ENCODE peak calls at places on chromosomes 16 and 17, in five cellular contexts. Z is CD4-positive, alpha-beta memory T cell; S is mucosa of descending colon; X is heart right ventricle; Y is CD4-positive, CD25-positive, alpha-beta regulatory T cell. G is an unnamed sample.

GRCh38 chr17:59627770-59628171 is 8.1 kb downstream of the CLTC start:
- DNase-seq in Z (no peak), S (no peak), X (no peak), Y (no peak), G (no peak)

GRCh38 chr17:45364531-45365390 is 47.9 kb upstream of the MAP3K14 start:
- DNase-seq in Z (no peak), S (no peak), X (no peak), Y (no peak), G (no peak)

GRCh38 chr17:72520665-72521303 is 400.0 kb downstream of the SOX9 start:
- DNase-seq in Z (no peak), S (no peak), X (no peak), Y (no peak), G (no peak)

GRCh38 chr16:73048292-73049050 is 543 bp upstream of the ZFHX3 start:
- DNase-seq in Z (no peak), S (peak), X (peak), Y (no peak), G (no peak)

GRCh38 chr16:73047536-73048291 is at the start of gene ZFHX3:
- DNase-seq in Z (peak), S (peak), X (peak), Y (no peak), G (no peak)

GRCh38 chr17:61393904-61394629 is 5.6 kb upstream of the TBX2 start:
- DNase-seq in Z (no peak), S (no peak), X (no peak), Y (no peak), G (no peak)

GRCh38 chr16:84566580-84567244 is 51.2 kb downstream of the COTL1 start:
- DNase-seq in Z (no peak), S (no peak), X (no peak), Y (no peak), G (no peak)

GRCh38 chr17:79851461-79851817 is 12.2 kb upstream of the CBX4 start:
- DNase-seq in Z (no peak), S (peak), X (no peak), Y (no peak), G (no peak)

GRCh38 chr17:78957076-78957475 is 22.6 kb downstream of the LGALS3BP start:
- DNase-seq in Z (no peak), S (no peak), X (no peak), Y (no peak), G (no peak)

GRCh38 chr16:14325921-14326401 is 254.8 kb downstream of the MRTFB start:
- DNase-seq in Z (no peak), S (no peak), X (peak), Y (no peak), G (no peak)

GRCh38 chr16:57115504-57116182 is 23.3 kb downstream of the CPNE2 start:
- DNase-seq in Z (no peak), S (no peak), X (peak), Y (no peak), G (no peak)

GRCh38 chr17:29591737-29592624 is 951 bp upstream of the ANKRD13B start:
- DNase-seq in Z (peak), S (peak), X (peak), Y (peak), G (no peak)

DNA sequence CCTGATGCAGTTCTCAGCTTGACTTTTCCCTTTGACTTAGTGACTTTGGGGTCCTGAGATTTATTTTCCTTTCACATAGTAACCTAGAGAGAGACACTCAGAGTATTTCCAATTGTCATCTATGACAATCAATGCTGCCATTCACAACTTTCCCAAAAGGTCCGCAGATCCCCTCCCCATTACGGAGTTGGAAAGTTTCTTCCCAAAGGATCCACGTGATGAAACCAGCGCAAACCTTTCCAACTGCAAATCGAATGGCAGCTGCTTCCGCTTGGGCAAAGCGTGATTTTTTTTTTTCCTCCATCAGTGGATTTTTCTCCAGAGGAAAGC is 539 bp upstream of the FCSK start:
- DNase-seq in Z (no peak), S (no peak), X (no peak), Y (no peak), G (no peak)
- H3K4me3 ChIP-seq in Z (peak), S (peak), X (peak), Y (peak), G (peak)

DNA sequence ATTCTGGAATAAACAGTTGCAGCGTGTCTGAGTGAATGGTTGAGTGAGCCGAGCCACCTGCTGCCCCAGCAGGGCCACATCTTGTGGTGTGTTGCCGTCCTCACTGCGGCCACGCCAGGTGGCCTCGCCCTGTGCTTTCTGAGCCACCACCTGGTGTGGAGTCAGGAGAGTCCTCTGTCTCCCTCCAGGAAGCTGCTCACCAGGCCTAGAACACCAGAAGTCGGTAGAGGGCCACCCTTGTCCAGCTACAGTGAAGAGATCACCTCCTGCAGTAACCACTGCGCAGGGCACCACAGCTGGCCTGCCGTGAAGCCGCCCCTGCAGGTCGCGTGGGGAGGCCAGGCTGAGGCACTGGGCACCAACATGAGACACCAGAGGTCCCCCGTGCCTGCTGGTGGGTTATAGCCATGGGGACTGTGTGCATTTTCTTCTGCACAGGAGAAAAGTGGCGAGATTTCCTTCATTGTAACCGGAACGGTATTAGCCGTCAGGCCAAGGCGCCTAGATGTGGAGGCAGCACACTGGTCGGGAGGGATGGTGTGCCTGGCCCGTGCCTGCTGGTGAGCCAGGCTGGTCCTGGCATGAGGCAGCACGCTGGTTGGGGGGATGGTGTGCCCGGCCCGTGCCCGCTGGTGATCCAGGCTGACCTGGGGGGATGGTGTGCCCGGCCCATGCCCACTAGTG is 28.9 kb upstream of the FOXK2 start:
- DNase-seq in Z (no peak), S (peak), X (no peak), Y (no peak), G (no peak)
- H3K4me3 ChIP-seq in Z (no peak), S (no peak), X (no peak), Y (no peak), G (no peak)

DNA sequence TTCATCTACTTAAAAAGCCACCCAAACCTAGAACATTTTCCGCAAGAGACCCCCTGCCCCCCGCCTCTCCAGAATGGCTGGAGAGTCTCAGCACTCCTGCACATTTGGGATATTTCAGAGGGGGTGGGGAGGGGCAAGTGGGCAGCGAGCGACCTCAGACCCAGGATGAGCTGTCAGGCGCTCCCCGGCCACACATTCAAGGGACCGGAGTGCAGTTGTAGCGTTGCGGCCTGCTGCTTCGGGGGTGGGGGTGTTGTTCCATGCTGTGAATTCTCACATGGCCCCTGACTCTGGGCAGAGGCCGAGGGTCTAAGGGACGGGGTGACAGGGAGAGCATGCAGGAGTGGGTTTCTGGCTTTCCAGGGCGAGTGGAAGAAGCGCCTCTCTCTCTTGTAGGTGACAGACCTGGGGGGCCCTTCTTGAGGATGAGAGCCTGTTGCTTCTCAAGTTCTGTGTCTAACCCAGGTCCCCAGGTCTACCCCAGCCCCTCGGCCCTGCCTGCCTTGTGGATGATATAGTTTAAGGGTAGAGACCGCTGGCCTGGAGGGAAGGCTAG is 231.2 kb downstream of the SEC14L1 start:
- DNase-seq in Z (no peak), S (no peak), X (no peak), Y (no peak), G (no peak)
- H3K4me3 ChIP-seq in Z (peak), S (no peak), X (peak), Y (peak), G (peak)

DNA sequence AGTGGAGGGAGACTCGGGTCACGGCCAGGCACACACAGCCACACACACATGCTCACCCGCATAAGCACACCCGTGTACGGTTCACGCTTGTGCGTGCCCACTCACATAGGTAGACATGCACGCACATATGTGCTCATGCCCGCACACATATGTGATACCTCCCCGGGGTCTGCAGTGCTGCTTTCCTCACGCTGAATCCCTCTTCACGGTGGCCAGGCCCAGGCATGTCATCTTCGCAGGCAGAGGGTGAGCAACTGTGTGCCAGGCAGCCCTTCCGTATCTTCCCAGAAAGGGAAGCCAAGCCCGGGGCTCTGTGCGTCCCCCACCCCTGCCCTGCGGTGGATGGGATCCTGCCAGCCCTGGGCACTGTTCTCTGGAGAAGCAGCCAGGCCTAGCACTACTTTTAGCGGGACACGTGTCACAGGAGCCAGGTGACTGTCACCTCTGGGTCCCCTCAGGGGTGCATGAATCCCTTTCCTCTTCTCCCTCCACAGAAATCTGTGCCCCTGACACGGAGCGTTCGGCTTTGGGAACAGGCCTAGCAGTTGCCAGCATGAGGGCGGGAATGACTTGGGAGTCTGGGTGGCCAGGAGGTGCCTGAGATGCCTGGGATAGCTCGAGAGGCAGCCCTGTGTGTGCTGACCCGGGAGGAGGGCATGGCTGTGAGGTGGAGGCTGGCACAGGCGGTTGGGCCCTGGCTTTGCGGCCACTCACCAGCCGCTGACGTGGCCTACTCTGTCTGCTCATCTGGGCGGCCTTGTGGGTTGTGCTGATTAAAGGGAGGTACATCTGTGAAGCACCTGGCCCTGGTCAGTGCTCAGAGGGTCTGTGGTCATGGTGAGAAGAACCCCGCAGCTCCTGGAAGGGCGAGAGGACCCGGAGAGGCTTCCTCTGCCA is 47.5 kb downstream of the BAIAP2 start:
- DNase-seq in Z (no peak), S (no peak), X (peak), Y (no peak), G (no peak)
- H3K4me3 ChIP-seq in Z (no peak), S (no peak), X (no peak), Y (no peak), G (no peak)

GRCh38 chr16:82010649-82011048 is 621 bp downstream of the SDR42E1 start:
- DNase-seq in Z (no peak), S (no peak), X (no peak), Y (no peak), G (no peak)

GRCh38 chr16:82008957-82009592 is 2.2 kb downstream of the SDR42E1 start:
- DNase-seq in Z (no peak), S (no peak), X (no peak), Y (no peak), G (no peak)

GRCh38 chr16:82007189-82007588 is 4.1 kb downstream of the SDR42E1 start:
- DNase-seq in Z (no peak), S (no peak), X (no peak), Y (no peak), G (no peak)

GRCh38 chr16:82016268-82016667 is 5.0 kb upstream of the SDR42E1 start:
- DNase-seq in Z (no peak), S (no peak), X (peak), Y (no peak), G (no peak)

DNA sequence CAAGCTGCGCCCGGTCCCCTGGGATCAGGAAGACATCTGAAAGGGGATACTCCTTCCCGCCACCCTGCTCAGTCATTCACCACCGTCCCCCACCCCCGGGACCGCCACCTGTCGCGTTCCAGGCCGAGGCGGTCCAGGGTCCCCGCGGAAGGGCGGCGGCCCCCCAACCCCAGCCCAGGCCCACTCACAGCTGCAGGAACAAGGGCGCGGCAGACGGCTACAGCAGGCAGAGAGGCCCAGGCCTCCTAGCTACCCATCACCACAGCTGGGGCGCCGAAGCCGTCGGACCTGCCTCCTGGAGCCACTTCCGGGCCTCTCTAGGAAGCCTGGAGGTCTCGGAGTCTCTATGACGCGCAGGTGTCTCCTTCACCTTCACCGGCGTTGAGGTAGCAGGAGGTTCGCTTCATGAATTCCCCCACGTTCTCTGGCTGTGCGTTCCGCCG is at the start of gene SDR42E1:
- DNase-seq in Z (peak), S (peak), X (no peak), Y (peak), G (peak)
- H3K4me3 ChIP-seq in Z (peak), S (peak), X (peak), Y (peak), G (peak)

DNA sequence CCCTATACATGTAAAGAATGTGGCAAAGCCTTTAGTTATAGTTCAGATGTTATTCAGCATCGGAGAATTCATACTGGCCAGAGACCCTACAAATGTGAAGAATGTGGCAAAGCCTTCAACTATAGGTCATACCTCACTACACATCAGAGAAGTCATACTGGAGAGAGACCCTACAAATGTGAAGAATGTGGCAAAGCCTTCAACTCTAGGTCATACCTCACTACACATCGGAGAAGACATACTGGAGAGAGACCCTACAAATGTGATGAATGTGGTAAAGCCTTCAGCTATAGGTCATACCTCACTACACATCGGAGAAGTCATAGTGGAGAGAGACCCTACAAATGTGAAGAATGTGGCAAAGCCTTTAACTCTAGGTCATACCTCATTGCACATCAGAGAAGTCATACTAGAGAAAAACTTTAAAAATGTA is 42.5 kb downstream of the ZNF267 start:
- DNase-seq in Z (no peak), S (no peak), X (no peak), Y (no peak), G (no peak)
- H3K4me3 ChIP-seq in Z (no peak), S (no peak), X (no peak), Y (peak), G (no peak)

G was measured in GM12864.